ENCODE peak calls at places on chromosome 1, in nine cellular contexts. One of them, this sample, is unnamed.

GRCh38 chr1:101262601-101263348 is 26.0 kb downstream of the S1PR1 start:
- DNase-seq in stomach: no peak
- DNase-seq in kidney tubule cell: peak
- DNase-seq in stimulated activated CD8-positive, alpha-beta memory T cell treated with anti-CD3 and anti-CD28 coated beads, Interleukin-2, amount 100 ng/mL, for 1 hour: no peak
- DNase-seq in activated CD4-positive, alpha-beta T cell treated with anti-CD3 and anti-CD28 coated beads, Interleukin-2, amount 50 U/mL, for 1 hour: no peak
- DNase-seq in NCI-H1417: no peak
- DNase-seq in progenitor cell of endocrine pancreas: no peak
- DNase-seq in T-helper 9 cell: no peak
- DNase-seq in nephron progenitor cell: no peak
- DNase-seq in this sample: no peak

GRCh38 chr1:65393345-65393744 is 27.1 kb upstream of the LEPR start:
- DNase-seq in progenitor cell of endocrine pancreas: no peak
- DNase-seq in kidney tubule cell: peak
- DNase-seq in NCI-H1417: no peak
- DNase-seq in activated CD4-positive, alpha-beta T cell treated with anti-CD3 and anti-CD28 coated beads, Interleukin-2, amount 50 U/mL, for 1 hour: no peak
- DNase-seq in nephron progenitor cell: no peak
- DNase-seq in T-helper 9 cell: no peak
- DNase-seq in stimulated activated CD8-positive, alpha-beta memory T cell treated with anti-CD3 and anti-CD28 coated beads, Interleukin-2, amount 100 ng/mL, for 1 hour: no peak
- DNase-seq in stomach: no peak
- DNase-seq in this sample: no peak

GRCh38 chr1:168709896-168710305 is 19.1 kb downstream of the DPT start:
- DNase-seq in T-helper 9 cell: no peak
- DNase-seq in NCI-H1417: no peak
- DNase-seq in kidney tubule cell: peak
- DNase-seq in activated CD4-positive, alpha-beta T cell treated with anti-CD3 and anti-CD28 coated beads, Interleukin-2, amount 50 U/mL, for 1 hour: no peak
- DNase-seq in stomach: no peak
- DNase-seq in nephron progenitor cell: no peak
- DNase-seq in progenitor cell of endocrine pancreas: no peak
- DNase-seq in stimulated activated CD8-positive, alpha-beta memory T cell treated with anti-CD3 and anti-CD28 coated beads, Interleukin-2, amount 100 ng/mL, for 1 hour: no peak
- DNase-seq in this sample: no peak

GRCh38 chr1:160210563-160210962 is 5.4 kb downstream of the PEA15 start:
- DNase-seq in NCI-H1417: no peak
- DNase-seq in progenitor cell of endocrine pancreas: no peak
- DNase-seq in kidney tubule cell: no peak
- DNase-seq in activated CD4-positive, alpha-beta T cell treated with anti-CD3 and anti-CD28 coated beads, Interleukin-2, amount 50 U/mL, for 1 hour: no peak
- DNase-seq in stomach: no peak
- DNase-seq in T-helper 9 cell: no peak
- DNase-seq in nephron progenitor cell: no peak
- DNase-seq in stimulated activated CD8-positive, alpha-beta memory T cell treated with anti-CD3 and anti-CD28 coated beads, Interleukin-2, amount 100 ng/mL, for 1 hour: no peak
- DNase-seq in this sample: no peak

GRCh38 chr1:202046227-202046626 is 35.8 kb downstream of the ELF3 start:
- DNase-seq in stomach: peak
- DNase-seq in activated CD4-positive, alpha-beta T cell treated with anti-CD3 and anti-CD28 coated beads, Interleukin-2, amount 50 U/mL, for 1 hour: no peak
- DNase-seq in kidney tubule cell: peak
- DNase-seq in stimulated activated CD8-positive, alpha-beta memory T cell treated with anti-CD3 and anti-CD28 coated beads, Interleukin-2, amount 100 ng/mL, for 1 hour: no peak
- DNase-seq in nephron progenitor cell: no peak
- DNase-seq in NCI-H1417: peak
- DNase-seq in T-helper 9 cell: no peak
- DNase-seq in progenitor cell of endocrine pancreas: no peak
- DNase-seq in this sample: no peak

GRCh38 chr1:1920608-1921458 is 1.8 kb upstream of the TMEM52 start:
- DNase-seq in kidney tubule cell: no peak
- DNase-seq in activated CD4-positive, alpha-beta T cell treated with anti-CD3 and anti-CD28 coated beads, Interleukin-2, amount 50 U/mL, for 1 hour: no peak
- DNase-seq in nephron progenitor cell: no peak
- DNase-seq in progenitor cell of endocrine pancreas: no peak
- DNase-seq in NCI-H1417: no peak
- DNase-seq in T-helper 9 cell: no peak
- DNase-seq in stomach: no peak
- DNase-seq in stimulated activated CD8-positive, alpha-beta memory T cell treated with anti-CD3 and anti-CD28 coated beads, Interleukin-2, amount 100 ng/mL, for 1 hour: no peak
- DNase-seq in this sample: no peak

GRCh38 chr1:107963009-107963408 is 2.0 kb downstream of the VAV3 start:
- DNase-seq in stimulated activated CD8-positive, alpha-beta memory T cell treated with anti-CD3 and anti-CD28 coated beads, Interleukin-2, amount 100 ng/mL, for 1 hour: no peak
- DNase-seq in activated CD4-positive, alpha-beta T cell treated with anti-CD3 and anti-CD28 coated beads, Interleukin-2, amount 50 U/mL, for 1 hour: no peak
- DNase-seq in progenitor cell of endocrine pancreas: no peak
- DNase-seq in kidney tubule cell: peak
- DNase-seq in stomach: no peak
- DNase-seq in T-helper 9 cell: no peak
- DNase-seq in nephron progenitor cell: no peak
- DNase-seq in NCI-H1417: no peak
- DNase-seq in this sample: no peak

GRCh38 chr1:230073371-230074035 is 6.5 kb downstream of the GALNT2 start:
- DNase-seq in nephron progenitor cell: no peak
- DNase-seq in kidney tubule cell: peak
- DNase-seq in NCI-H1417: no peak
- DNase-seq in stomach: no peak
- DNase-seq in T-helper 9 cell: no peak
- DNase-seq in progenitor cell of endocrine pancreas: no peak
- DNase-seq in activated CD4-positive, alpha-beta T cell treated with anti-CD3 and anti-CD28 coated beads, Interleukin-2, amount 50 U/mL, for 1 hour: no peak
- DNase-seq in stimulated activated CD8-positive, alpha-beta memory T cell treated with anti-CD3 and anti-CD28 coated beads, Interleukin-2, amount 100 ng/mL, for 1 hour: no peak
- DNase-seq in this sample: no peak

GRCh38 chr1:168892945-168893344 is 163.9 kb upstream of the DPT start:
- DNase-seq in stimulated activated CD8-positive, alpha-beta memory T cell treated with anti-CD3 and anti-CD28 coated beads, Interleukin-2, amount 100 ng/mL, for 1 hour: no peak
- DNase-seq in progenitor cell of endocrine pancreas: no peak
- DNase-seq in kidney tubule cell: no peak
- DNase-seq in nephron progenitor cell: no peak
- DNase-seq in stomach: no peak
- DNase-seq in activated CD4-positive, alpha-beta T cell treated with anti-CD3 and anti-CD28 coated beads, Interleukin-2, amount 50 U/mL, for 1 hour: no peak
- DNase-seq in T-helper 9 cell: no peak
- DNase-seq in NCI-H1417: no peak
- DNase-seq in this sample: no peak

GRCh38 chr1:245197911-245198379 is 43.2 kb downstream of the KIF26B start:
- DNase-seq in NCI-H1417: no peak
- DNase-seq in stomach: no peak
- DNase-seq in progenitor cell of endocrine pancreas: no peak
- DNase-seq in nephron progenitor cell: no peak
- DNase-seq in T-helper 9 cell: no peak
- DNase-seq in activated CD4-positive, alpha-beta T cell treated with anti-CD3 and anti-CD28 coated beads, Interleukin-2, amount 50 U/mL, for 1 hour: no peak
- DNase-seq in kidney tubule cell: peak
- DNase-seq in stimulated activated CD8-positive, alpha-beta memory T cell treated with anti-CD3 and anti-CD28 coated beads, Interleukin-2, amount 100 ng/mL, for 1 hour: no peak
- DNase-seq in this sample: no peak

GRCh38 chr1:161139765-161140164 is 7.3 kb upstream of the DEDD start:
- DNase-seq in NCI-H1417: peak
- DNase-seq in stomach: peak
- DNase-seq in progenitor cell of endocrine pancreas: no peak
- DNase-seq in activated CD4-positive, alpha-beta T cell treated with anti-CD3 and anti-CD28 coated beads, Interleukin-2, amount 50 U/mL, for 1 hour: peak
- DNase-seq in stimulated activated CD8-positive, alpha-beta memory T cell treated with anti-CD3 and anti-CD28 coated beads, Interleukin-2, amount 100 ng/mL, for 1 hour: no peak
- DNase-seq in kidney tubule cell: peak
- DNase-seq in nephron progenitor cell: peak
- DNase-seq in T-helper 9 cell: no peak
- DNase-seq in this sample: no peak